ENCODE peak calls at places on chromosomes 4 and X, in four cellular contexts. One of them, this sample, is unnamed.

GRCh38 chr4:185471235-185472062 is at the start of gene CCDC110:
- DNase-seq in heart left ventricle: peak; percentile 97
- DNase-seq in Right ventricle myocardium superior: peak; percentile 94
- DNase-seq in EL: peak; percentile 88
- DNase-seq in this sample: peak; percentile 97

GRCh38 chr4:157052429-157053040 is 23.4 kb upstream of the GLRB start:
- DNase-seq in heart left ventricle: no peak
- DNase-seq in Right ventricle myocardium superior: no peak
- DNase-seq in EL: no peak
- DNase-seq in this sample: no peak

GRCh38 chr4:33037464-33037863 is 2317.3 kb downstream of the PCDH7 start:
- DNase-seq in heart left ventricle: no peak
- DNase-seq in Right ventricle myocardium superior: no peak
- DNase-seq in EL: no peak
- DNase-seq in this sample: no peak

GRCh38 chr4:40828661-40829060 is 78.9 kb downstream of the NSUN7 start:
- DNase-seq in EL: no peak
- DNase-seq in heart left ventricle: no peak
- DNase-seq in Right ventricle myocardium superior: no peak
- DNase-seq in this sample: no peak

GRCh38 chrX:123959281-123960063 is 2.0 kb upstream of the STAG2 start:
- DNase-seq in Right ventricle myocardium superior: peak; percentile 72
- DNase-seq in heart left ventricle: peak; percentile 32
- DNase-seq in EL: peak; percentile 52
- DNase-seq in this sample: peak; percentile 90

GRCh38 chr4:41448935-41449334 is 89.0 kb upstream of the LIMCH1 start:
- DNase-seq in Right ventricle myocardium superior: peak; percentile 54
- DNase-seq in heart left ventricle: peak; percentile 64
- DNase-seq in EL: peak; percentile 86
- DNase-seq in this sample: no peak

GRCh38 chr4:53586121-53586816 is 5.0 kb downstream of the LNX1 start:
- DNase-seq in Right ventricle myocardium superior: no peak
- DNase-seq in heart left ventricle: no peak
- DNase-seq in EL: peak; percentile 95
- DNase-seq in this sample: no peak

GRCh38 chr4:153750197-153750817 is 9.5 kb downstream of the RNF175 start:
- DNase-seq in heart left ventricle: peak; percentile 61
- DNase-seq in Right ventricle myocardium superior: no peak
- DNase-seq in EL: peak; percentile 71
- DNase-seq in this sample: no peak

GRCh38 chr4:40842318-40842717 is 92.6 kb downstream of the NSUN7 start:
- DNase-seq in EL: no peak
- DNase-seq in heart left ventricle: no peak
- DNase-seq in Right ventricle myocardium superior: no peak
- DNase-seq in this sample: no peak

GRCh38 chr4:158050942-158051341 is 121.9 kb downstream of the GASK1B start:
- DNase-seq in EL: no peak
- DNase-seq in heart left ventricle: no peak
- DNase-seq in Right ventricle myocardium superior: no peak
- DNase-seq in this sample: no peak

GRCh38 chrX:47958943-47959342 is 44.8 kb downstream of the ZNF182 start:
- DNase-seq in EL: peak; percentile 4
- DNase-seq in Right ventricle myocardium superior: no peak
- DNase-seq in heart left ventricle: no peak
- DNase-seq in this sample: no peak

This sample was measured in esophagus muscularis mucosa.